ENCODE peak calls at places on chromosomes 1 and 21, in six cellular contexts. P is tibial artery, D is H9, J is endothelial cell, I is AG04449, L is endothelial cell of umbilical vein. N is an unnamed sample.

GRCh38 chr1:242747233-242747632 is 222.7 kb upstream of the PLD5 start:
- DNase-seq in L (no peak), J (no peak), P (no peak), D (no peak), I (no peak), N (no peak)

GRCh38 chr1:193270996-193271395 is 84.6 kb upstream of the B3GALT2 start:
- DNase-seq in I (peak; percentile 89), P (no peak), J (no peak), L (no peak), D (no peak), N (no peak)

GRCh38 chr1:43932786-43933385 is 715 bp upstream of the ARTN start:
- DNase-seq in L (no peak), J (no peak), I (no peak), P (no peak), D (no peak), N (no peak)

GRCh38 chr1:60589046-60589748 is 493.2 kb upstream of the NFIA start:
- DNase-seq in I (no peak), L (peak; percentile 60), D (no peak), J (no peak), P (no peak), N (no peak)

GRCh38 chr1:248622491-248623106 is 12.3 kb downstream of the OR2T11 start:
- DNase-seq in J (no peak), I (no peak), D (no peak), L (peak; percentile 13), P (no peak), N (peak; percentile 74)

GRCh38 chr1:200184196-200184595 is 156.7 kb downstream of the NR5A2 start:
- DNase-seq in P (peak; percentile 88), D (no peak), L (peak; percentile 73), I (no peak), J (no peak), N (peak; percentile 86)

GRCh38 chr1:27650527-27651175 is 15.7 kb upstream of the FGR start:
- DNase-seq in I (no peak), D (peak; percentile 70), L (peak; percentile 31), P (no peak), J (no peak), N (peak; percentile 42)

GRCh38 chr1:153922076-153922837 is 515 bp downstream of the GATAD2B start:
- DNase-seq in J (peak; percentile 64), I (no peak), P (peak; percentile 39), L (no peak), D (no peak), N (peak; percentile 78)

GRCh38 chr1:9233942-9234222 is 692 bp upstream of the H6PD start:
- DNase-seq in I (no peak), J (no peak), D (no peak), P (no peak), L (no peak), N (no peak)

GRCh38 chr1:63937623-63938022 is 163.8 kb downstream of the ROR1 start:
- DNase-seq in P (no peak), I (no peak), L (no peak), D (no peak), J (no peak), N (no peak)

GRCh38 chr21:29477941-29478340 is 179.2 kb downstream of the BACH1 start:
- DNase-seq in J (no peak), D (no peak), I (no peak), L (no peak), P (no peak), N (no peak)

GRCh38 chr1:219312967-219313366 is 139.3 kb downstream of the LYPLAL1 start:
- DNase-seq in L (peak; percentile 71), I (no peak), P (no peak), J (no peak), D (no peak), N (no peak)

GRCh38 chr1:47688631-47689296 is 250.9 kb downstream of the FOXD2 start:
- DNase-seq in D (peak; percentile 24), I (no peak), L (no peak), P (peak; percentile 6), J (no peak), N (no peak)

GRCh38 chr1:163267962-163268361 is 53.8 kb upstream of the NUF2 start:
- DNase-seq in D (no peak), I (no peak), J (no peak), L (no peak), P (no peak), N (no peak)

GRCh38 chr1:201535046-201535777 is 3.7 kb upstream of the NAV1 start:
- DNase-seq in I (no peak), P (no peak), D (no peak), J (no peak), L (no peak), N (peak; percentile 61)

GRCh38 chr1:160431571-160431970 is 31.2 kb downstream of the VANGL2 start:
- DNase-seq in I (no peak), J (no peak), P (no peak), L (no peak), D (no peak), N (no peak)

GRCh38 chr1:24109166-24109483 is 2.8 kb downstream of the MYOM3 start:
- DNase-seq in D (no peak), L (no peak), P (no peak), I (no peak), J (no peak), N (no peak)

GRCh38 chr1:118081387-118081786 is 103.6 kb downstream of the SPAG17 start:
- DNase-seq in D (no peak), I (no peak), P (no peak), J (no peak), L (no peak), N (no peak)

GRCh38 chr1:227546055-227546454 is 17.3 kb upstream of the ZNF678 start:
- DNase-seq in J (no peak), P (no peak), D (no peak), I (no peak), L (no peak), N (no peak)

GRCh38 chr1:111140680-111140967 is 601 bp downstream of the CEPT1 start:
- DNase-seq in L (peak; percentile 68), P (no peak), D (peak; percentile 64), J (peak; percentile 54), I (no peak), N (peak; percentile 36)

GRCh38 chr21:45974073-45975016 is 7.2 kb upstream of the COL6A1 start:
- DNase-seq in P (peak; percentile 69), D (peak; percentile 69), J (peak; percentile 62), I (no peak), L (peak; percentile 42), N (no peak)

GRCh38 chr1:150543500-150544143 is 5.6 kb upstream of the ADAMTSL4 start:
- DNase-seq in I (no peak), J (no peak), L (no peak), P (peak; percentile 84), D (no peak), N (no peak)

GRCh38 chr1:223234164-223234501 is 91.1 kb upstream of the TLR5 start:
- DNase-seq in P (no peak), D (no peak), I (no peak), J (no peak), L (peak; percentile 24), N (no peak)

DNA sequence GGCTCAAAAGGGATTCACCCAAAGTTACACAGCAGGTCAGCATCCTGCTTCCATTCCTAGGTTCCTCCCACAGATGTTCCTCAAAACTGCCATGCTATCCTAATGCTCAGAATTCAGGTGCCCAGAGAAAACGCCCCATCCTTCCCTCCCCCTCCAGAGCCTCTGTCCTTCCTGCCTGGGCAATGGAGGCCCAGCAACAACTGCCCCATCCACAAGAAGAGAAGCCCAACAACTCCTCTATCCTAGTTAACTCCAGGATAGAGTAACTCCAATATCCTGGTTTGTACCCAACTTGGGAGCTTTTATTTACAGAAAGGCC is 16.9 kb downstream of the COL9A2 start:
- DNase-seq in I (no peak), P (no peak), D (no peak), L (no peak), J (no peak), N (no peak)
- TF ChIP-seq CTCF in I (no peak), P (no peak), D (no peak), L (no peak), J (no peak), N (no peak)

DNA sequence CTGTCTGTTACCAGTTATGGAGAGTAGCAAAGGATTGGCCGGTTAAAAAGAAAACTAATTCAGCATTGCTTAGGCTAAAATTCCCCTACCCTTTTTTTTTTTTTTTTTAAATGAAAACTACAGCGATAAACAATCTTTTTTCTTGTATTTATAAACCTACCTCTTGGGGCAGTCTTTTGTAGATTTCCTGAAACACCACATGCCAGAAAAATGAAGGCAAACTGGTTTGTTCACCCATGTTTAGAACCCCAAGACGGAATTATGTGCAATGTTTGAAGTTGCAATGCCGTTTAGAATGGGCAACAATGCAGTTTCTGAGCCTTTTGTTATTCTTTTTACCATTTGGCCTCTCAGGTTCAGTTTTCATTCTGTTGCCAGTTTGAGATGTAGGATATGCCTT is 59.1 kb downstream of the PRDM2 start:
- DNase-seq in D (no peak), L (no peak), J (no peak), I (no peak), P (no peak), N (no peak)
- TF ChIP-seq CTCF in D (no peak), L (no peak), J (no peak), I (no peak), P (no peak), N (no peak)

DNA sequence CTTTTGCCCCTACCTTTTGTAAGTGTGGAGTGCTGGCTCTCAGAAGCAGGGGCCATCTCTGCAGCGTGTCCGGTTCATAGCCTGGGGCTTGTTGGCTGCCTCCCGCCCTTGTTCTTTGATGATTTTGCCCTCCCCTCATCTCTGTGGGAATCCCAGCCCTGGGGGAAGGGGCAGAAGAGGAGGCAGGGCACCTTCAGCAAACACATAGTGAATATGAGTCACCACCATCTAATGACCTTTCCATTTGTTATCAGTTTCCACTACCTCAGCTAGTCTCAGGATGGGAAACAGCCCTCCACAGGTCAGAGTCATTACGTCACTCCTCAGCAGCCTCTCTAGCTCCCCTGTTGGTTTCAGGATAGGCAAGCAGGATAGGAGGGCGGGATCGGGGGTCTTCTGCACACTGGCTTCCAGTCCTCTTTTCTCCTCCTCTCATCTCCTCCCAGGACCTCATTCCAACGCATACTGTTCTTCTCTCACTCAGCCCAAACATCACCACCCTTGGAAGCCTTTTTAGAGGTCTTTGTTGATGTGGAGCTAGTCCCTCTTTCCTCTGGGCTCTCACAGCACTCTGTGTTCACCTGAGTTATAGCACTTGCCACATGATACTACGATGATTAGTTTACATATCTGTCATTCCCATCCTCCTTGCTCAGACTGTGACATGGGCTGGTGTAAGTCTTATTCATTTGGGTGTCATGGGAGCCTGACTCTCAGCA is 15.8 kb downstream of the GADD45A start:
- DNase-seq in D (peak; percentile 78), P (no peak), J (peak; percentile 41), L (peak; percentile 88), I (no peak), N (no peak)
- TF ChIP-seq CTCF in D (peak; percentile 59), P (no peak), J (no peak), L (peak; percentile 50), I (no peak), N (peak; percentile 4)

GRCh38 chr1:157193702-157194391 is 55.7 kb upstream of the ETV3 start:
- DNase-seq in P (peak; percentile 26), L (peak; percentile 61), J (peak; percentile 86), I (no peak), D (peak; percentile 83), N (peak; percentile 82)
- TF ChIP-seq CTCF in P (no peak), L (peak; percentile 75), J (peak; percentile 78), I (peak; percentile 75), D (peak; percentile 89), N (peak; percentile 92)

DNA sequence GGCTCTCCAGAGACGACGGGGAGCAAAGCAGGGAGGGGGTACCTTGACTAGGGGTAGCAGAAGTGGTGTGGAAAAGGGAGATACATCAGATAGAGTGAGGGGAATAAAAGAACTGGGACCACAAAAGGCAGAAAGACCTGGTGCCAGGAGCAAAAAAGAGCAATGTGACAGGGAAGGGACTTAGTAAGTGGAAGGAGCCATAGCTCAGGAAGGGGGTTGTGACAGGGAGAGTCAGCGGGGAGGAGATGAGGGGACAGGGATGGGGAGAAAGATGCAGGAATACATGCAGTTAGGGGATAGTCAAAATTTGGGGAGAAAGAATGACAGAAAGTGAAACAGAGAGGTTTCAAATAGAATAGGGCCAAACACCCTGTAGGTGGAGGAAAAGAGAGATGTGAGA is 20.5 kb downstream of the RHOU start:
- DNase-seq in L (no peak), P (no peak), D (no peak), I (no peak), J (no peak), N (no peak)
- TF ChIP-seq CTCF in L (no peak), P (no peak), D (no peak), I (no peak), J (no peak), N (no peak)